ENCODE peak calls at places on chromosome 7, in seven cellular contexts. N is spleen; X is suprapubic skin; R is heart right ventricle; C is SK-N-SH; S is CD8-positive, alpha-beta memory T cell; K is trophoblast cell. O is an unnamed sample.

GRCh38 chr7:143145-143751 is 49.1 kb upstream of the FAM20C start:
- DNase-seq in N (no peak), X (peak; percentile 44), R (no peak), C (no peak), S (no peak), K (no peak), O (no peak)

GRCh38 chr7:38335490-38336135 is 62.2 kb upstream of the TARP start:
- DNase-seq in N (peak; percentile 95), X (peak; percentile 89), R (peak; percentile 75), C (peak; percentile 79), S (peak; percentile 74), K (peak; percentile 92), O (peak; percentile 58)

GRCh38 chr7:128209229-128210035 is 31.6 kb upstream of the LEP start:
- DNase-seq in N (peak; percentile 92), X (no peak), R (peak; percentile 51), C (peak; percentile 93), S (peak; percentile 61), K (peak; percentile 94), O (peak; percentile 44)

GRCh38 chr7:37585064-37585463 is 98.5 kb upstream of the GPR141 start:
- DNase-seq in N (no peak), X (no peak), R (no peak), C (no peak), S (no peak), K (peak; percentile 88), O (no peak)

GRCh38 chr7:111893190-111893589 is 313.0 kb downstream of the DOCK4 start:
- DNase-seq in N (no peak), X (no peak), R (no peak), C (no peak), S (no peak), K (no peak), O (no peak)

GRCh38 chr7:142508251-142508650 is 241.0 kb upstream of the PRSS1 start:
- DNase-seq in N (no peak), X (no peak), R (no peak), C (no peak), S (peak; percentile 42), K (peak; percentile 85), O (peak; percentile 57)

GRCh38 chr7:151888079-151888673 is 11.3 kb upstream of the PRKAG2 start:
- DNase-seq in N (no peak), X (no peak), R (no peak), C (no peak), S (no peak), K (peak; percentile 12), O (no peak)

GRCh38 chr7:3412871-3413270 is 111.8 kb downstream of the SDK1 start:
- DNase-seq in N (no peak), X (no peak), R (no peak), C (no peak), S (no peak), K (no peak), O (no peak)

GRCh38 chr7:326845-327304 is 36.9 kb downstream of the FOXL3 start:
- DNase-seq in N (no peak), X (no peak), R (no peak), C (no peak), S (no peak), K (no peak), O (no peak)

GRCh38 chr7:44072364-44073231 is 7.2 kb upstream of the PGAM2 start:
- DNase-seq in N (peak; percentile 86), X (peak; percentile 91), R (peak; percentile 82), C (peak; percentile 93), S (peak; percentile 37), K (peak; percentile 70), O (no peak)

GRCh38 chr7:40733578-40733977 is 598.8 kb downstream of the SUGCT start:
- DNase-seq in N (no peak), X (no peak), R (no peak), C (no peak), S (no peak), K (no peak), O (no peak)

GRCh38 chr7:10117815-10118214 is 855.9 kb upstream of the PHF14 start:
- DNase-seq in N (no peak), X (no peak), R (no peak), C (no peak), S (no peak), K (no peak), O (no peak)

GRCh38 chr7:22935269-22935668 is 78.7 kb downstream of the HYCC1 start:
- DNase-seq in N (no peak), X (no peak), R (no peak), C (no peak), S (no peak), K (no peak), O (no peak)

GRCh38 chr7:141975806-141976523 is 2.4 kb upstream of the TAS2R38 start:
- DNase-seq in N (peak; percentile 93), X (peak; percentile 57), R (peak; percentile 55), C (peak; percentile 81), S (peak; percentile 55), K (peak; percentile 90), O (peak; percentile 66)

GRCh38 chr7:1483536-1484505 is 20.4 kb downstream of the INTS1 start:
- DNase-seq in N (no peak), X (no peak), R (no peak), C (no peak), S (no peak), K (no peak), O (no peak)

GRCh38 chr7:121313793-121314676 is 14.8 kb upstream of the WNT16 start:
- DNase-seq in N (no peak), X (no peak), R (no peak), C (no peak), S (no peak), K (no peak), O (no peak)

GRCh38 chr7:120984406-120984805 is 4.1 kb upstream of the CPED1 start:
- DNase-seq in N (no peak), X (no peak), R (no peak), C (no peak), S (no peak), K (no peak), O (no peak)

DNA sequence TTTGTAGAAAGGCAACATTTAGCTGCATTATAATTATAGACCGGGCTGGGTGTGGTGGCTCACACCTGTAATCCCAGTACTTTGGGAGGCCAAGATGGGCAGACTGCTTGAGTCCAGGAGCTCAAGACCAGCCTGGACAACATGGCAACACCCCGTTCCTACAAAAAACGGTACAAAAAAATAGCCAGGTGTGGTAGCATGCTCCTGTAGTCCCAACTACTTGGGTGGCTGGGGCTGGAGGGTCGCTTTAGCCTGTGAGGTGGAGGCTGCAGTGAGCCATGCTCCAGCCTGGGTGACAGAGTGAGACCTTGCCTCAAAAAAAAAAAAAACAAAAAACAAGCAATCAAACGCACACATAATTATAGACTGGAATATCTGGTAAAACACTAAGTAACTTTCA is 5.0 kb downstream of the YWHAG start:
- DNase-seq in N (no peak), X (no peak), R (no peak), C (no peak), S (no peak), K (no peak), O (no peak)
- H3K36me3 ChIP-seq in N (no peaks in the 10 kb centered on the region), X (peaks cover 17% of the 10 kb centered on the region), R (no peaks in the 10 kb centered on the region), C (peaks cover 78% of the 10 kb centered on the region), S (no peaks in the 10 kb centered on the region), K (peaks cover 19% of the 10 kb centered on the region), O (no peaks in the 10 kb centered on the region)

DNA sequence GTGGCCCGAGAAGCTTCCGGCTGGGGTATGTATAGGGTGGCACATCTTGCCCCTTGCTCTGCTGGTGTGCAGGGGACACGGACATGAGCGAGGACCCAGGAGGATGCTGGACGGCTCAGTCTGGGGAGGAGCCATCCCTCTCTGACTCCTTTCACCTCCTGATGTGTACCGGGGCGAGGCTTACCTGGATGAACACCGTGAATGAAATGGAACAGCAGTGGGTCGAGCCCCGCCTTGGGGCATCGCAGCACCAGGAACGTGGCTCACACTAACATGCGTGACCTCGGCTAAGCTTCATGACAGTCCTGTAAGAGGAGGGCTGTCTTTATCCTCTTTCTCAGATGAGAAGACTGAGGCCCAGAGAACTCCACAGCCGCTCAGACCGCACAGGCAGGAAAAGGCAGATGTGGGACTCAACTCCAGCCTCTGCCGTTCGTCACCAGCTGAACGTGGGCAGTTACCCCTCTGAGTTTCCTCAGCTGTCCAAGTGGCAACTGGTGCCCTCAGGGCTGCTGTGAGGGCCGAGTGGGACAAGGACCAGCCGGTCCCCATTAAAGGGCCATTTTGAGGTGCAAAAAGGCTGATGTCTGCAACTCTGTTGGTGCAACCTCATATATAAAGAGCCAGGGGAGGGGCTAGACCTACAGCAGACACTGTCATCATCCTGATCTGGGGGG is 54.5 kb downstream of the INSIG1 start:
- DNase-seq in N (peak; percentile 63), X (peak; percentile 31), R (no peak), C (no peak), S (no peak), K (no peak), O (no peak)
- H3K27ac ChIP-seq in N (no peak overlapping the region), X (no peak overlapping the region), R (no peak overlapping the region), C (no peak overlapping the region), S (no peak overlapping the region), K (no peak overlapping the region), O (no peak overlapping the region)

DNA sequence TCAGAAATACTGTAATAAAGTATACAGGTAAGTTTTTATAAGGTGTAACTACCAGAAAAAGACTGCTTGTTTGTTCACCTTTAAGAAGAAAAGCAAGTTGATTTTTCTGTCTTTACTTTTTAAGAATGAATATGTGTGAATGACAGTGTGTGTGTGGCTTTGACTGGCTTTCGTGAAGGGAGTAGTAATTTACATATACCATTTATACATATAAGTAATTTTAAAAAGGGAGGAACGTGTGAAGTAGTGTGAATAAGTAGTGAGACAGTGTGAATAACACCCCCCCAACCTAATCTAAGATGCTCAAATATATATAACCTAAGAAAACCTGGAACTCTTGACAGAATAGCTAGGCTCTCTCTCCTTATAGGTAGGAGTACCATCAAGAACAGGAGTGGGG is 33.2 kb downstream of the RBM33 start:
- DNase-seq in N (no peak), X (no peak), R (no peak), C (no peak), S (no peak), K (no peak), O (no peak)
- H3K36me3 ChIP-seq in N (peaks cover 5% of the 10 kb centered on the region), X (peaks cover 38% of the 10 kb centered on the region), R (peaks cover 6% of the 10 kb centered on the region), C (peaks cover 40% of the 10 kb centered on the region), S (no peaks in the 10 kb centered on the region), K (peaks cover 14% of the 10 kb centered on the region), O (no peaks in the 10 kb centered on the region)

GRCh38 chr7:92794846-92795245 is 41.5 kb downstream of the CDK6 start:
- DNase-seq in N (no peak), X (no peak), R (no peak), C (no peak), S (no peak), K (no peak), O (no peak)

GRCh38 chr7:92788559-92789183 is 47.7 kb downstream of the CDK6 start:
- DNase-seq in N (no peak), X (no peak), R (no peak), C (no peak), S (no peak), K (no peak), O (no peak)

GRCh38 chr7:92794386-92794785 is 42.0 kb downstream of the CDK6 start:
- DNase-seq in N (no peak), X (no peak), R (no peak), C (no peak), S (no peak), K (no peak), O (no peak)

GRCh38 chr7:92793656-92794205 is 42.6 kb downstream of the CDK6 start:
- DNase-seq in N (no peak), X (no peak), R (no peak), C (no peak), S (no peak), K (no peak), O (no peak)

GRCh38 chr7:92790987-92791386 is 45.4 kb downstream of the CDK6 start:
- DNase-seq in N (no peak), X (no peak), R (no peak), C (no peak), S (no peak), K (no peak), O (no peak)
- H3K27ac ChIP-seq in N (no peak overlapping the region), X (no peak overlapping the region), R (no peak overlapping the region), C (peak overlapping the region; percentile 50), S (no peak overlapping the region), K (no peak overlapping the region), O (no peak overlapping the region)